ENCODE peak calls at places on chromosomes 3 and 15, in four cellular contexts. One of them, this sample, is unnamed.

GRCh38 chr3:25429441-25429907 is 1.4 kb downstream of the RARB start:
- DNase-seq in gastrocnemius medialis: no peak
- DNase-seq in naive thymus-derived CD4-positive, alpha-beta T cell: no peak
- DNase-seq in lower lobe of right lung: no peak
- DNase-seq in this sample: no peak

GRCh38 chr15:88032787-88033186 is 223.8 kb downstream of the NTRK3 start:
- DNase-seq in gastrocnemius medialis: no peak
- DNase-seq in lower lobe of right lung: no peak
- DNase-seq in naive thymus-derived CD4-positive, alpha-beta T cell: no peak
- DNase-seq in this sample: no peak

GRCh38 chr3:102378216-102378615 is 56.6 kb upstream of the ZPLD1 start:
- DNase-seq in lower lobe of right lung: no peak
- DNase-seq in gastrocnemius medialis: no peak
- DNase-seq in naive thymus-derived CD4-positive, alpha-beta T cell: no peak
- DNase-seq in this sample: no peak

GRCh38 chr3:42037318-42037945 is 53.7 kb upstream of the TRAK1 start:
- DNase-seq in gastrocnemius medialis: no peak
- DNase-seq in naive thymus-derived CD4-positive, alpha-beta T cell: no peak
- DNase-seq in lower lobe of right lung: no peak
- DNase-seq in this sample: no peak

GRCh38 chr3:149122716-149123578 is 6.5 kb upstream of the HPS3 start:
- DNase-seq in naive thymus-derived CD4-positive, alpha-beta T cell: no peak
- DNase-seq in lower lobe of right lung: no peak
- DNase-seq in gastrocnemius medialis: no peak
- DNase-seq in this sample: no peak

GRCh38 chr3:188439080-188439479 is 285.1 kb downstream of the LPP start:
- DNase-seq in gastrocnemius medialis: no peak
- DNase-seq in lower lobe of right lung: no peak
- DNase-seq in naive thymus-derived CD4-positive, alpha-beta T cell: peak; percentile 14
- DNase-seq in this sample: peak; percentile 4

GRCh38 chr3:26827169-26827568 is 204.6 kb downstream of the LRRC3B start:
- DNase-seq in naive thymus-derived CD4-positive, alpha-beta T cell: no peak
- DNase-seq in gastrocnemius medialis: no peak
- DNase-seq in lower lobe of right lung: no peak
- DNase-seq in this sample: no peak

GRCh38 chr15:49620174-49620573 is 444 bp downstream of the FAM227B start:
- DNase-seq in gastrocnemius medialis: no peak
- DNase-seq in naive thymus-derived CD4-positive, alpha-beta T cell: no peak
- DNase-seq in lower lobe of right lung: no peak
- DNase-seq in this sample: no peak

GRCh38 chr15:22980189-22981136 is at the start of gene CYFIP1:
- DNase-seq in naive thymus-derived CD4-positive, alpha-beta T cell: no peak
- DNase-seq in lower lobe of right lung: peak; percentile 90
- DNase-seq in gastrocnemius medialis: peak; percentile 64
- DNase-seq in this sample: no peak

GRCh38 chr3:197463279-197463678 is 92.5 kb downstream of the BDH1 start:
- DNase-seq in lower lobe of right lung: no peak
- DNase-seq in naive thymus-derived CD4-positive, alpha-beta T cell: no peak
- DNase-seq in gastrocnemius medialis: no peak
- DNase-seq in this sample: no peak

GRCh38 chr3:196517919-196518318 is 2.8 kb upstream of the SMCO1 start:
- DNase-seq in naive thymus-derived CD4-positive, alpha-beta T cell: no peak
- DNase-seq in lower lobe of right lung: no peak
- DNase-seq in gastrocnemius medialis: no peak
- DNase-seq in this sample: no peak

GRCh38 chr3:49276475-49277356 is at the start of gene C3orf62:
- DNase-seq in gastrocnemius medialis: peak; percentile 82
- DNase-seq in lower lobe of right lung: peak; percentile 94
- DNase-seq in naive thymus-derived CD4-positive, alpha-beta T cell: peak; percentile 52
- DNase-seq in this sample: peak; percentile 39

GRCh38 chr3:57617739-57618138 is 20.6 kb upstream of the ARF4 start:
- DNase-seq in lower lobe of right lung: no peak
- DNase-seq in gastrocnemius medialis: no peak
- DNase-seq in naive thymus-derived CD4-positive, alpha-beta T cell: no peak
- DNase-seq in this sample: no peak

GRCh38 chr3:133661454-133662255 is at the start of gene TOPBP1:
- DNase-seq in gastrocnemius medialis: peak; percentile 50
- DNase-seq in lower lobe of right lung: peak; percentile 88
- DNase-seq in naive thymus-derived CD4-positive, alpha-beta T cell: peak; percentile 84
- DNase-seq in this sample: peak; percentile 82

GRCh38 chr15:74340139-74340538 is 27.3 kb downstream of the CYP11A1 start:
- DNase-seq in naive thymus-derived CD4-positive, alpha-beta T cell: no peak
- DNase-seq in lower lobe of right lung: peak; percentile 19
- DNase-seq in gastrocnemius medialis: no peak
- DNase-seq in this sample: no peak

GRCh38 chr15:52567886-52568568 is 803 bp downstream of the ARPP19 start:
- DNase-seq in gastrocnemius medialis: peak; percentile 48
- DNase-seq in naive thymus-derived CD4-positive, alpha-beta T cell: no peak
- DNase-seq in lower lobe of right lung: peak; percentile 53
- DNase-seq in this sample: peak; percentile 17

GRCh38 chr3:22121068-22121706 is 370.2 kb upstream of the ZNF385D start:
- DNase-seq in gastrocnemius medialis: no peak
- DNase-seq in naive thymus-derived CD4-positive, alpha-beta T cell: no peak
- DNase-seq in lower lobe of right lung: no peak
- DNase-seq in this sample: no peak

GRCh38 chr15:78347586-78348543 is 7.7 kb downstream of the CRABP1 start:
- DNase-seq in lower lobe of right lung: no peak
- DNase-seq in naive thymus-derived CD4-positive, alpha-beta T cell: no peak
- DNase-seq in gastrocnemius medialis: no peak
- DNase-seq in this sample: no peak

GRCh38 chr3:15525790-15526189 is 4.3 kb upstream of the COLQ start:
- DNase-seq in gastrocnemius medialis: no peak
- DNase-seq in lower lobe of right lung: no peak
- DNase-seq in naive thymus-derived CD4-positive, alpha-beta T cell: no peak
- DNase-seq in this sample: no peak

GRCh38 chr3:37935756-37936666 is 54.6 kb upstream of the VILL start:
- DNase-seq in gastrocnemius medialis: no peak
- DNase-seq in naive thymus-derived CD4-positive, alpha-beta T cell: no peak
- DNase-seq in lower lobe of right lung: no peak
- DNase-seq in this sample: no peak
- H3K4me1 ChIP-seq in gastrocnemius medialis: peaks cover 19% of the 10 kb centered on the region
- H3K4me1 ChIP-seq in naive thymus-derived CD4-positive, alpha-beta T cell: no peaks in the 10 kb centered on the region
- H3K4me1 ChIP-seq in lower lobe of right lung: peaks cover 38% of the 10 kb centered on the region
- H3K4me1 ChIP-seq in this sample: no peaks in the 10 kb centered on the region

DNA sequence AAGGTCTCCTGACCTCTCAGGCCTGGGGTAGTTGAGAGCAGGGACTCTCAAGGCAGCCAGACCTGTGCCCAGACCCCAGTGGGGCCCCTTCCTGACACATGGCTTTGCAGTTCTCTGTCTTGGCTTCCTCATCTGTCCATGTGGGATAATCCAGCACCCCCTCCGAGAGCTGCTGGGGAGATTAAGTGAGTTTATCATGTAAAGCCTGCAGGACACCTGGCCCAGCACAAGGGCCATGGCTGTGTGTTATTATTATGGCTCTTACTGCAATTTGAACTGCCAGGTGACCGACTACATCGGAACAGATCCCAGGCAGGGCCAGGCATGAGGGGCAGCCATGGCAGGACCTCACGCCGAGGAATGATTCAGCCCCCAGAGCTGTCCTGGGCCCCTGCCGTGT is 12.6 kb downstream of the DUSP7 start:
- DNase-seq in gastrocnemius medialis: no peak
- DNase-seq in lower lobe of right lung: no peak
- DNase-seq in naive thymus-derived CD4-positive, alpha-beta T cell: no peak
- DNase-seq in this sample: no peak
- H3K4me1 ChIP-seq in gastrocnemius medialis: peaks cover 41% of the 10 kb centered on the region
- H3K4me1 ChIP-seq in lower lobe of right lung: peaks cover 65% of the 10 kb centered on the region
- H3K4me1 ChIP-seq in naive thymus-derived CD4-positive, alpha-beta T cell: no peaks in the 10 kb centered on the region
- H3K4me1 ChIP-seq in this sample: peaks cover 4% of the 10 kb centered on the region

GRCh38 chr15:40051616-40052415 is 12.8 kb upstream of the SRP14 start:
- DNase-seq in lower lobe of right lung: no peak
- DNase-seq in naive thymus-derived CD4-positive, alpha-beta T cell: no peak
- DNase-seq in gastrocnemius medialis: no peak
- DNase-seq in this sample: no peak
- H3K4me1 ChIP-seq in lower lobe of right lung: peaks cover 57% of the 10 kb centered on the region
- H3K4me1 ChIP-seq in naive thymus-derived CD4-positive, alpha-beta T cell: peaks cover 60% of the 10 kb centered on the region
- H3K4me1 ChIP-seq in gastrocnemius medialis: peaks cover 36% of the 10 kb centered on the region
- H3K4me1 ChIP-seq in this sample: peaks cover 46% of the 10 kb centered on the region

GRCh38 chr3:13543251-13543650 is 5.7 kb upstream of the FBLN2 start:
- DNase-seq in gastrocnemius medialis: peak; percentile 81
- DNase-seq in lower lobe of right lung: no peak
- DNase-seq in naive thymus-derived CD4-positive, alpha-beta T cell: no peak
- DNase-seq in this sample: no peak

GRCh38 chr3:13542142-13542541 is 6.8 kb upstream of the FBLN2 start:
- DNase-seq in gastrocnemius medialis: no peak
- DNase-seq in lower lobe of right lung: no peak
- DNase-seq in naive thymus-derived CD4-positive, alpha-beta T cell: no peak
- DNase-seq in this sample: no peak

GRCh38 chr3:13545952-13546454 is 2.9 kb upstream of the FBLN2 start:
- DNase-seq in lower lobe of right lung: no peak
- DNase-seq in naive thymus-derived CD4-positive, alpha-beta T cell: no peak
- DNase-seq in gastrocnemius medialis: no peak
- DNase-seq in this sample: no peak

GRCh38 chr3:13544951-13545651 is 3.8 kb upstream of the FBLN2 start:
- DNase-seq in gastrocnemius medialis: no peak
- DNase-seq in naive thymus-derived CD4-positive, alpha-beta T cell: no peak
- DNase-seq in lower lobe of right lung: no peak
- DNase-seq in this sample: no peak

GRCh38 chr3:13544293-13544831 is 4.6 kb upstream of the FBLN2 start:
- DNase-seq in naive thymus-derived CD4-positive, alpha-beta T cell: peak; percentile 42
- DNase-seq in lower lobe of right lung: no peak
- DNase-seq in gastrocnemius medialis: no peak
- DNase-seq in this sample: peak; percentile 15
- H3K4me1 ChIP-seq in naive thymus-derived CD4-positive, alpha-beta T cell: no peaks in the 10 kb centered on the region
- H3K4me1 ChIP-seq in lower lobe of right lung: peaks cover 10% of the 10 kb centered on the region
- H3K4me1 ChIP-seq in gastrocnemius medialis: no peaks in the 10 kb centered on the region
- H3K4me1 ChIP-seq in this sample: no peaks in the 10 kb centered on the region

DNA sequence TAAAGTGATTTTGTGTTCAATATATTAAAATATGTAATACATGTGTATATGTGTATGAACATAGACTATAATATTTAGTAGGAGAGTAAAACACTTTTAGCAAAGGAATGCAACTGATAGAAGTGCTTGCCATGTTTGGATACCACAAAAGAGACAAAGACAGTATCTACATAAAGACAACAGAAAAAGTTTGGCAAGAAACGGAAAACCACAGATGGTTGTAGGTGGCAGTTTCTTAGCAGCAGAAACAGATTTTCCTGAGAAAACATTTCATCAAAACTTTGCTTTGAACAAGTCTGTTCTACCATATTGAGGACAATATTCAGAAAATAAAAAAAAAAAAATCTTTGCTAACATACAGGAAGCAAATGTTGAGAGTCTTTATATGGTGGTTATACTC is 1560.4 kb upstream of the GBE1 start:
- DNase-seq in naive thymus-derived CD4-positive, alpha-beta T cell: peak; percentile 2
- DNase-seq in gastrocnemius medialis: no peak
- DNase-seq in lower lobe of right lung: no peak
- DNase-seq in this sample: no peak
- H3K4me1 ChIP-seq in naive thymus-derived CD4-positive, alpha-beta T cell: no peaks in the 10 kb centered on the region
- H3K4me1 ChIP-seq in gastrocnemius medialis: no peaks in the 10 kb centered on the region
- H3K4me1 ChIP-seq in lower lobe of right lung: no peaks in the 10 kb centered on the region
- H3K4me1 ChIP-seq in this sample: no peaks in the 10 kb centered on the region

GRCh38 chr3:185820973-185821758 is 3.7 kb downstream of the IGF2BP2 start:
- DNase-seq in lower lobe of right lung: no peak
- DNase-seq in gastrocnemius medialis: no peak
- DNase-seq in naive thymus-derived CD4-positive, alpha-beta T cell: no peak
- DNase-seq in this sample: no peak
- H3K4me1 ChIP-seq in lower lobe of right lung: peaks cover 4% of the 10 kb centered on the region
- H3K4me1 ChIP-seq in gastrocnemius medialis: peaks cover 22% of the 10 kb centered on the region
- H3K4me1 ChIP-seq in naive thymus-derived CD4-positive, alpha-beta T cell: no peaks in the 10 kb centered on the region
- H3K4me1 ChIP-seq in this sample: peaks cover 15% of the 10 kb centered on the region

GRCh38 chr3:108589081-108589997 is at the start of the genes CIP2A and DZIP3:
- DNase-seq in lower lobe of right lung: peak; percentile 87
- DNase-seq in gastrocnemius medialis: peak; percentile 76
- DNase-seq in naive thymus-derived CD4-positive, alpha-beta T cell: peak; percentile 82
- DNase-seq in this sample: peak; percentile 72
- H3K4me1 ChIP-seq in lower lobe of right lung: peaks cover 17% of the 10 kb centered on the region
- H3K4me1 ChIP-seq in gastrocnemius medialis: peaks cover 14% of the 10 kb centered on the region
- H3K4me1 ChIP-seq in naive thymus-derived CD4-positive, alpha-beta T cell: peaks cover 11% of the 10 kb centered on the region
- H3K4me1 ChIP-seq in this sample: peaks cover 3% of the 10 kb centered on the region

GRCh38 chr3:123383101-123384053 is 65.5 kb downstream of the ADCY5 start:
- DNase-seq in lower lobe of right lung: no peak
- DNase-seq in naive thymus-derived CD4-positive, alpha-beta T cell: no peak
- DNase-seq in gastrocnemius medialis: no peak
- DNase-seq in this sample: no peak

GRCh38 chr3:123378409-123378915 is 70.4 kb downstream of the ADCY5 start:
- DNase-seq in lower lobe of right lung: no peak
- DNase-seq in naive thymus-derived CD4-positive, alpha-beta T cell: no peak
- DNase-seq in gastrocnemius medialis: no peak
- DNase-seq in this sample: no peak

GRCh38 chr3:123379041-123379830 is 69.7 kb downstream of the ADCY5 start:
- DNase-seq in naive thymus-derived CD4-positive, alpha-beta T cell: no peak
- DNase-seq in lower lobe of right lung: no peak
- DNase-seq in gastrocnemius medialis: no peak
- DNase-seq in this sample: no peak

GRCh38 chr3:123377173-123377740 is 71.6 kb downstream of the ADCY5 start:
- DNase-seq in lower lobe of right lung: no peak
- DNase-seq in naive thymus-derived CD4-positive, alpha-beta T cell: no peak
- DNase-seq in gastrocnemius medialis: no peak
- DNase-seq in this sample: no peak

GRCh38 chr3:123380261-123380660 is 68.6 kb downstream of the ADCY5 start:
- DNase-seq in gastrocnemius medialis: no peak
- DNase-seq in naive thymus-derived CD4-positive, alpha-beta T cell: no peak
- DNase-seq in lower lobe of right lung: no peak
- DNase-seq in this sample: no peak
- H3K4me1 ChIP-seq in gastrocnemius medialis: peaks cover 5% of the 10 kb centered on the region
- H3K4me1 ChIP-seq in naive thymus-derived CD4-positive, alpha-beta T cell: no peaks in the 10 kb centered on the region
- H3K4me1 ChIP-seq in lower lobe of right lung: no peaks in the 10 kb centered on the region
- H3K4me1 ChIP-seq in this sample: no peaks in the 10 kb centered on the region

This sample was measured in effector memory CD4-positive, alpha-beta T cell.